ENCODE peak calls at places on chromosome 1, in ten cellular contexts. One of them, this sample, is unnamed.

GRCh38 chr1:22863766-22864165 is 108.9 kb downstream of the LACTBL1 start:
- DNase-seq in CD4-positive, CD25-positive, alpha-beta regulatory T cell: no peak
- DNase-seq in endodermal cell: no peak
- DNase-seq in OCI-LY7: no peak
- DNase-seq in lower leg skin: no peak
- DNase-seq in adipocyte: no peak
- DNase-seq in fibroblast of the aortic adventitia: no peak
- DNase-seq in cardiac fibroblast: no peak
- DNase-seq in hepatocyte: no peak
- DNase-seq in fibroblast of villous mesenchyme: no peak
- DNase-seq in this sample: no peak

GRCh38 chr1:113674591-113674990 is 84.7 kb downstream of the PHTF1 start:
- DNase-seq in cardiac fibroblast: peak; percentile 46
- DNase-seq in endodermal cell: no peak
- DNase-seq in OCI-LY7: no peak
- DNase-seq in fibroblast of the aortic adventitia: no peak
- DNase-seq in fibroblast of villous mesenchyme: no peak
- DNase-seq in lower leg skin: no peak
- DNase-seq in CD4-positive, CD25-positive, alpha-beta regulatory T cell: no peak
- DNase-seq in hepatocyte: no peak
- DNase-seq in adipocyte: no peak
- DNase-seq in this sample: no peak

GRCh38 chr1:53945433-53946251 is at the start of gene IFT25:
- DNase-seq in cardiac fibroblast: peak; percentile 98
- DNase-seq in hepatocyte: peak; percentile 99
- DNase-seq in fibroblast of the aortic adventitia: peak; percentile 96
- DNase-seq in OCI-LY7: peak; percentile 92
- DNase-seq in endodermal cell: peak; percentile 99
- DNase-seq in adipocyte: peak; percentile 99
- DNase-seq in lower leg skin: peak; percentile 100
- DNase-seq in CD4-positive, CD25-positive, alpha-beta regulatory T cell: peak; percentile 97
- DNase-seq in fibroblast of villous mesenchyme: peak; percentile 98
- DNase-seq in this sample: peak; percentile 98

GRCh38 chr1:232143315-232143886 is 486.5 kb downstream of the SIPA1L2 start:
- DNase-seq in CD4-positive, CD25-positive, alpha-beta regulatory T cell: no peak
- DNase-seq in fibroblast of villous mesenchyme: peak; percentile 41
- DNase-seq in adipocyte: no peak
- DNase-seq in endodermal cell: peak; percentile 68
- DNase-seq in lower leg skin: no peak
- DNase-seq in fibroblast of the aortic adventitia: peak; percentile 14
- DNase-seq in hepatocyte: no peak
- DNase-seq in cardiac fibroblast: no peak
- DNase-seq in OCI-LY7: no peak
- DNase-seq in this sample: no peak

GRCh38 chr1:11855430-11855829 is 3.3 kb downstream of the NPPB start:
- DNase-seq in CD4-positive, CD25-positive, alpha-beta regulatory T cell: no peak
- DNase-seq in fibroblast of the aortic adventitia: no peak
- DNase-seq in endodermal cell: no peak
- DNase-seq in adipocyte: no peak
- DNase-seq in lower leg skin: no peak
- DNase-seq in hepatocyte: no peak
- DNase-seq in OCI-LY7: no peak
- DNase-seq in cardiac fibroblast: no peak
- DNase-seq in fibroblast of villous mesenchyme: no peak
- DNase-seq in this sample: no peak

GRCh38 chr1:119075614-119076013 is 64.8 kb downstream of the WARS2 start:
- DNase-seq in fibroblast of villous mesenchyme: peak; percentile 44
- DNase-seq in CD4-positive, CD25-positive, alpha-beta regulatory T cell: no peak
- DNase-seq in cardiac fibroblast: peak; percentile 82
- DNase-seq in fibroblast of the aortic adventitia: peak; percentile 94
- DNase-seq in endodermal cell: no peak
- DNase-seq in hepatocyte: no peak
- DNase-seq in OCI-LY7: no peak
- DNase-seq in adipocyte: peak; percentile 66
- DNase-seq in lower leg skin: no peak
- DNase-seq in this sample: no peak

GRCh38 chr1:183806086-183806485 is 1.2 kb downstream of the RGL1 start:
- DNase-seq in fibroblast of the aortic adventitia: peak; percentile 66
- DNase-seq in lower leg skin: no peak
- DNase-seq in adipocyte: peak; percentile 62
- DNase-seq in CD4-positive, CD25-positive, alpha-beta regulatory T cell: no peak
- DNase-seq in hepatocyte: no peak
- DNase-seq in cardiac fibroblast: peak; percentile 46
- DNase-seq in fibroblast of villous mesenchyme: no peak
- DNase-seq in endodermal cell: no peak
- DNase-seq in OCI-LY7: no peak
- DNase-seq in this sample: no peak

GRCh38 chr1:202362212-202362611 is 13.7 kb downstream of the PPP1R12B start:
- DNase-seq in lower leg skin: no peak
- DNase-seq in cardiac fibroblast: no peak
- DNase-seq in fibroblast of the aortic adventitia: no peak
- DNase-seq in CD4-positive, CD25-positive, alpha-beta regulatory T cell: no peak
- DNase-seq in OCI-LY7: no peak
- DNase-seq in hepatocyte: no peak
- DNase-seq in fibroblast of villous mesenchyme: no peak
- DNase-seq in endodermal cell: no peak
- DNase-seq in adipocyte: no peak
- DNase-seq in this sample: no peak

GRCh38 chr1:97934491-97934890 is 13.7 kb upstream of the DPYD start:
- DNase-seq in OCI-LY7: no peak
- DNase-seq in adipocyte: no peak
- DNase-seq in fibroblast of the aortic adventitia: no peak
- DNase-seq in fibroblast of villous mesenchyme: no peak
- DNase-seq in hepatocyte: no peak
- DNase-seq in CD4-positive, CD25-positive, alpha-beta regulatory T cell: no peak
- DNase-seq in cardiac fibroblast: no peak
- DNase-seq in lower leg skin: no peak
- DNase-seq in endodermal cell: no peak
- DNase-seq in this sample: no peak

GRCh38 chr1:230176871-230177411 is 109.9 kb downstream of the GALNT2 start:
- DNase-seq in CD4-positive, CD25-positive, alpha-beta regulatory T cell: peak; percentile 42
- DNase-seq in OCI-LY7: no peak
- DNase-seq in adipocyte: no peak
- DNase-seq in hepatocyte: no peak
- DNase-seq in lower leg skin: peak; percentile 89
- DNase-seq in fibroblast of villous mesenchyme: peak; percentile 87
- DNase-seq in fibroblast of the aortic adventitia: peak; percentile 81
- DNase-seq in endodermal cell: peak; percentile 40
- DNase-seq in cardiac fibroblast: peak; percentile 71
- DNase-seq in this sample: peak; percentile 85

GRCh38 chr1:111747282-111747734 is 8.1 kb upstream of the INKA2 start:
- DNase-seq in endodermal cell: peak; percentile 87
- DNase-seq in adipocyte: peak; percentile 89
- DNase-seq in OCI-LY7: peak; percentile 83
- DNase-seq in hepatocyte: peak; percentile 84
- DNase-seq in lower leg skin: no peak
- DNase-seq in cardiac fibroblast: peak; percentile 91
- DNase-seq in fibroblast of villous mesenchyme: peak; percentile 84
- DNase-seq in CD4-positive, CD25-positive, alpha-beta regulatory T cell: peak; percentile 91
- DNase-seq in fibroblast of the aortic adventitia: peak; percentile 79
- DNase-seq in this sample: no peak

GRCh38 chr1:13619909-13620308 is 36.3 kb downstream of the PDPN start:
- DNase-seq in OCI-LY7: no peak
- DNase-seq in CD4-positive, CD25-positive, alpha-beta regulatory T cell: no peak
- DNase-seq in fibroblast of villous mesenchyme: peak; percentile 91
- DNase-seq in hepatocyte: peak; percentile 68
- DNase-seq in lower leg skin: no peak
- DNase-seq in endodermal cell: no peak
- DNase-seq in adipocyte: no peak
- DNase-seq in fibroblast of the aortic adventitia: no peak
- DNase-seq in cardiac fibroblast: peak; percentile 79
- DNase-seq in this sample: no peak

GRCh38 chr1:103516693-103517092 is 8.8 kb upstream of the RNPC3 start:
- DNase-seq in hepatocyte: no peak
- DNase-seq in OCI-LY7: no peak
- DNase-seq in lower leg skin: no peak
- DNase-seq in endodermal cell: no peak
- DNase-seq in fibroblast of villous mesenchyme: no peak
- DNase-seq in CD4-positive, CD25-positive, alpha-beta regulatory T cell: no peak
- DNase-seq in fibroblast of the aortic adventitia: peak; percentile 71
- DNase-seq in adipocyte: no peak
- DNase-seq in cardiac fibroblast: peak; percentile 64
- DNase-seq in this sample: no peak

GRCh38 chr1:192974701-192975100 is 84.5 kb downstream of the UCHL5 start:
- DNase-seq in adipocyte: peak; percentile 62
- DNase-seq in OCI-LY7: no peak
- DNase-seq in hepatocyte: no peak
- DNase-seq in lower leg skin: no peak
- DNase-seq in fibroblast of villous mesenchyme: peak; percentile 42
- DNase-seq in cardiac fibroblast: peak; percentile 36
- DNase-seq in fibroblast of the aortic adventitia: no peak
- DNase-seq in CD4-positive, CD25-positive, alpha-beta regulatory T cell: no peak
- DNase-seq in endodermal cell: no peak
- DNase-seq in this sample: no peak
- H3K4me3 ChIP-seq in adipocyte: peak overlapping the region; percentile 8
- H3K4me3 ChIP-seq in OCI-LY7: no peak overlapping the region
- H3K4me3 ChIP-seq in hepatocyte: no peak overlapping the region
- H3K4me3 ChIP-seq in lower leg skin: no peak overlapping the region
- H3K4me3 ChIP-seq in fibroblast of villous mesenchyme: no peak overlapping the region
- H3K4me3 ChIP-seq in cardiac fibroblast: no peak overlapping the region
- H3K4me3 ChIP-seq in fibroblast of the aortic adventitia: no peak overlapping the region
- H3K4me3 ChIP-seq in CD4-positive, CD25-positive, alpha-beta regulatory T cell: no peak overlapping the region
- H3K4me3 ChIP-seq in endodermal cell: no peak overlapping the region
- H3K4me3 ChIP-seq in this sample: no peak overlapping the region

GRCh38 chr1:185935360-185935759 is 201.2 kb downstream of the HMCN1 start:
- DNase-seq in CD4-positive, CD25-positive, alpha-beta regulatory T cell: no peak
- DNase-seq in adipocyte: no peak
- DNase-seq in OCI-LY7: no peak
- DNase-seq in fibroblast of the aortic adventitia: no peak
- DNase-seq in endodermal cell: no peak
- DNase-seq in hepatocyte: no peak
- DNase-seq in lower leg skin: no peak
- DNase-seq in fibroblast of villous mesenchyme: no peak
- DNase-seq in cardiac fibroblast: no peak
- DNase-seq in this sample: no peak

GRCh38 chr1:185931438-185931837 is 197.2 kb downstream of the HMCN1 start:
- DNase-seq in OCI-LY7: no peak
- DNase-seq in cardiac fibroblast: no peak
- DNase-seq in hepatocyte: no peak
- DNase-seq in endodermal cell: no peak
- DNase-seq in fibroblast of villous mesenchyme: no peak
- DNase-seq in fibroblast of the aortic adventitia: no peak
- DNase-seq in lower leg skin: no peak
- DNase-seq in adipocyte: no peak
- DNase-seq in CD4-positive, CD25-positive, alpha-beta regulatory T cell: no peak
- DNase-seq in this sample: no peak

GRCh38 chr1:185936641-185937040 is 202.4 kb downstream of the HMCN1 start:
- DNase-seq in CD4-positive, CD25-positive, alpha-beta regulatory T cell: no peak
- DNase-seq in hepatocyte: no peak
- DNase-seq in endodermal cell: no peak
- DNase-seq in fibroblast of villous mesenchyme: no peak
- DNase-seq in lower leg skin: no peak
- DNase-seq in OCI-LY7: no peak
- DNase-seq in fibroblast of the aortic adventitia: no peak
- DNase-seq in adipocyte: no peak
- DNase-seq in cardiac fibroblast: no peak
- DNase-seq in this sample: no peak

GRCh38 chr1:185934476-185935189 is 200.4 kb downstream of the HMCN1 start:
- DNase-seq in cardiac fibroblast: peak; percentile 78
- DNase-seq in OCI-LY7: no peak
- DNase-seq in lower leg skin: no peak
- DNase-seq in fibroblast of villous mesenchyme: no peak
- DNase-seq in endodermal cell: no peak
- DNase-seq in adipocyte: peak; percentile 77
- DNase-seq in hepatocyte: no peak
- DNase-seq in CD4-positive, CD25-positive, alpha-beta regulatory T cell: no peak
- DNase-seq in fibroblast of the aortic adventitia: peak; percentile 77
- DNase-seq in this sample: no peak

DNA sequence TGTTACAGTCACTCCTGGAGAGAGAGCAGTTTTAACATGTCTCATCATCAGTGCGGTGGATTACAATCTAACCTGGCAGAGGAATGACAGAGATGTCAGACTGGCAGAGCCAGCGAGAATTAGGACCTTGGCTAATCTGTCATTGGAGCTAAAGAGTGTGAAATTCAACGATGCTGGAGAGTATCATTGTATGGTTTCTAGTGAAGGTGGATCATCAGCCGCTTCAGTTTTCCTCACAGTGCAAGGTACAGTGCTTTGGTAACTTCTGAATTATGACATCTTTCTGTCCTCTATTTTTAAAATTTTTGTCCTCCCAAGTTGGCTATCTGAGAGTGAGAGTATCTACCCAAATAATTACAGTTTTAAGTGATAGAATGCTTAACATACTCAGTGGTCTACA is 199.4 kb downstream of the HMCN1 start:
- DNase-seq in OCI-LY7: no peak
- DNase-seq in fibroblast of villous mesenchyme: no peak
- DNase-seq in endodermal cell: no peak
- DNase-seq in adipocyte: no peak
- DNase-seq in lower leg skin: no peak
- DNase-seq in CD4-positive, CD25-positive, alpha-beta regulatory T cell: no peak
- DNase-seq in hepatocyte: no peak
- DNase-seq in fibroblast of the aortic adventitia: no peak
- DNase-seq in cardiac fibroblast: no peak
- DNase-seq in this sample: no peak
- H3K4me3 ChIP-seq in OCI-LY7: no peak overlapping the region
- H3K4me3 ChIP-seq in fibroblast of villous mesenchyme: no peak overlapping the region
- H3K4me3 ChIP-seq in endodermal cell: no peak overlapping the region
- H3K4me3 ChIP-seq in adipocyte: no peak overlapping the region
- H3K4me3 ChIP-seq in lower leg skin: no peak overlapping the region
- H3K4me3 ChIP-seq in CD4-positive, CD25-positive, alpha-beta regulatory T cell: no peak overlapping the region
- H3K4me3 ChIP-seq in hepatocyte: no peak overlapping the region
- H3K4me3 ChIP-seq in fibroblast of the aortic adventitia: no peak overlapping the region
- H3K4me3 ChIP-seq in cardiac fibroblast: no peak overlapping the region
- H3K4me3 ChIP-seq in this sample: no peak overlapping the region

GRCh38 chr1:62691062-62691844 is 3.1 kb upstream of the DOCK7 start:
- DNase-seq in cardiac fibroblast: no peak
- DNase-seq in CD4-positive, CD25-positive, alpha-beta regulatory T cell: no peak
- DNase-seq in endodermal cell: no peak
- DNase-seq in fibroblast of the aortic adventitia: no peak
- DNase-seq in OCI-LY7: no peak
- DNase-seq in fibroblast of villous mesenchyme: no peak
- DNase-seq in lower leg skin: no peak
- DNase-seq in adipocyte: no peak
- DNase-seq in hepatocyte: peak; percentile 36
- DNase-seq in this sample: no peak
- H3K4me3 ChIP-seq in cardiac fibroblast: no peak overlapping the region
- H3K4me3 ChIP-seq in CD4-positive, CD25-positive, alpha-beta regulatory T cell: no peak overlapping the region
- H3K4me3 ChIP-seq in endodermal cell: no peak overlapping the region
- H3K4me3 ChIP-seq in fibroblast of the aortic adventitia: no peak overlapping the region
- H3K4me3 ChIP-seq in OCI-LY7: no peak overlapping the region
- H3K4me3 ChIP-seq in fibroblast of villous mesenchyme: no peak overlapping the region
- H3K4me3 ChIP-seq in lower leg skin: no peak overlapping the region
- H3K4me3 ChIP-seq in adipocyte: no peak overlapping the region
- H3K4me3 ChIP-seq in hepatocyte: no peak overlapping the region
- H3K4me3 ChIP-seq in this sample: no peak overlapping the region

DNA sequence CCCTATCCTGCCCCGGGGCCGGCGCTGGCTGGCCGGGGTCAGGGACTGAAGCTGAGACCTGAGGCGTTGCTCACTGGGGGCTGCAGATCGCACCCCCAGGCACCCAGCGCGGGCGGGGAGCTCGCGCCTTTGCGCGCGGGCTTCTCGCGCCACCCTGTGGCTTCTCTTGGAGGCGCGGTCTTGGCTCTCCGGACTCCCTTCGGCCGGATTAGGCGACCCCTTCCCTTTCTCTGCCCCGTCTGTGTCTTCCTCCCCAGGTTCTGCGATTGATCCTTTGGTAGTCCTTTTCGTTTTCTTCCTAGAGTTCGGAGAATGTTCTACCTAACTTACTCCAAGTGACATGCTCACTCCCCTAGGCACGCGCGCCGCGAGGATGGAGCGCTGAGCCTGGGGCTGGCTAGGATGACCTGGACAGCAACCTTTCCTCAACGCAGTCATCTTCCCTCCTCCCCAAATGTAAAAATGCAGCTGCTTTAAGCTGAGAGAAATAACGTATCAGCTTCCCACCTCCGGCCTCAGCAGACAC is 489 bp upstream of the NTRK1 start:
- DNase-seq in CD4-positive, CD25-positive, alpha-beta regulatory T cell: peak; percentile 60
- DNase-seq in OCI-LY7: peak; percentile 63
- DNase-seq in hepatocyte: peak; percentile 61
- DNase-seq in adipocyte: peak; percentile 82
- DNase-seq in cardiac fibroblast: peak; percentile 59
- DNase-seq in endodermal cell: peak; percentile 86
- DNase-seq in fibroblast of the aortic adventitia: peak; percentile 41
- DNase-seq in lower leg skin: no peak
- DNase-seq in fibroblast of villous mesenchyme: peak; percentile 45
- DNase-seq in this sample: no peak
- H3K4me3 ChIP-seq in CD4-positive, CD25-positive, alpha-beta regulatory T cell: peak overlapping the region; percentile 64
- H3K4me3 ChIP-seq in OCI-LY7: peak overlapping the region; percentile 11
- H3K4me3 ChIP-seq in hepatocyte: peak overlapping the region; percentile 24
- H3K4me3 ChIP-seq in adipocyte: peak overlapping the region; percentile 71
- H3K4me3 ChIP-seq in cardiac fibroblast: peak overlapping the region; percentile 24
- H3K4me3 ChIP-seq in endodermal cell: peak overlapping the region; percentile 77
- H3K4me3 ChIP-seq in fibroblast of the aortic adventitia: peak overlapping the region; percentile 52
- H3K4me3 ChIP-seq in lower leg skin: no peak overlapping the region
- H3K4me3 ChIP-seq in fibroblast of villous mesenchyme: peak overlapping the region; percentile 54
- H3K4me3 ChIP-seq in this sample: peak overlapping the region; percentile 66

This sample was measured in coronary artery.